ENCODE peak calls at places on chromosomes 6 and 20, in seven cellular contexts. S is HTR-8/SVneo; L is stimulated activated naive CD8-positive, alpha-beta T cell treated with anti-CD3 and anti-CD28 coated beads, Interleukin-15, amount 100 ng/mL, for 72 hours; I is lung microvascular endothelial cell; R is activated CD4-positive, alpha-beta T cell treated with anti-CD3 and anti-CD28 coated beads, Interleukin-2, amount 50 U/mL, for 1 hour; B is IMR-90; Q is stimulated activated CD4-positive, alpha-beta T cell treated with anti-CD3 and anti-CD28 coated beads, Interleukin-2, amount 100 ng/mL, for 24 hours. U is an unnamed sample.

GRCh38 chr6:137800749-137801148 is 66.3 kb upstream of the TNFAIP3 start:
- DNase-seq in S (no peak), L (no peak), I (no peak), R (no peak), B (no peak), Q (no peak), U (no peak)

GRCh38 chr6:143128346-143129015 is 67.8 kb downstream of the AIG1 start:
- DNase-seq in S (no peak), L (no peak), I (no peak), R (no peak), B (no peak), Q (no peak), U (no peak)

GRCh38 chr20:38395165-38395564 is 40.0 kb downstream of the SNHG17 start:
- DNase-seq in S (no peak), L (no peak), I (peak), R (no peak), B (no peak), Q (no peak), U (no peak)

GRCh38 chr20:22984008-22984407 is 51.1 kb upstream of the SSTR4 start:
- DNase-seq in S (no peak), L (no peak), I (no peak), R (no peak), B (no peak), Q (no peak), U (no peak)

GRCh38 chr20:21702553-21703467 is 2.7 kb upstream of the PAX1 start:
- DNase-seq in S (no peak), L (peak), I (peak), R (no peak), B (peak), Q (peak), U (peak)

GRCh38 chr6:126718600-126719327 is 378.8 kb downstream of the CENPW start:
- DNase-seq in S (no peak), L (no peak), I (no peak), R (no peak), B (no peak), Q (no peak), U (no peak)

GRCh38 chr20:38127920-38128528 is 37.0 kb downstream of the TGM2 start:
- DNase-seq in S (no peak), L (no peak), I (peak), R (no peak), B (no peak), Q (no peak), U (no peak)

GRCh38 chr6:1767481-1768246 is 157.9 kb downstream of the FOXC1 start:
- DNase-seq in S (peak), L (no peak), I (peak), R (no peak), B (peak), Q (no peak), U (no peak)

GRCh38 chr6:1094306-1094705 is 217.6 kb upstream of the FOXQ1 start:
- DNase-seq in S (no peak), L (no peak), I (no peak), R (no peak), B (peak), Q (no peak), U (no peak)